ENCODE peak calls at places on chromosomes 6 and 20, in ten cellular contexts. D is GM20000, W is A549, I is epithelial cell of esophagus, M is adrenal gland, E is activated B cell treated with CpG ODN at 0.5 μM for 24 hours, Q is cardiac fibroblast, L is IMR-90, Z is foreskin fibroblast, O is type B pancreatic cell. C is an unnamed sample.

GRCh38 chr6:134145786-134146185 is 93.4 kb upstream of the SLC2A12 start:
- DNase-seq in D (no peak), W (no peak), I (no peak), M (no peak), E (no peak), Q (peak; percentile 69), L (peak; percentile 75), Z (no peak), O (no peak), C (no peak)

GRCh38 chr6:169220068-169220964 is 33.3 kb downstream of the THBS2 start:
- DNase-seq in D (no peak), W (no peak), I (no peak), M (no peak), E (no peak), Q (no peak), L (no peak), Z (no peak), O (no peak), C (no peak)

GRCh38 chr6:53532942-53533341 is 12.0 kb downstream of the GCLC start:
- DNase-seq in D (no peak), W (no peak), I (no peak), M (no peak), E (no peak), Q (no peak), L (no peak), Z (no peak), O (no peak), C (no peak)

GRCh38 chr6:122752493-122752892 is 27.0 kb upstream of the FABP7 start:
- DNase-seq in D (no peak), W (no peak), I (no peak), M (no peak), E (no peak), Q (no peak), L (no peak), Z (no peak), O (no peak), C (no peak)

GRCh38 chr6:51411726-51412125 is 593.1 kb downstream of the TFAP2B start:
- DNase-seq in D (no peak), W (no peak), I (no peak), M (no peak), E (no peak), Q (no peak), L (no peak), Z (no peak), O (no peak), C (no peak)

GRCh38 chr6:116027821-116028220 is 32.9 kb downstream of the FRK start:
- DNase-seq in D (no peak), W (no peak), I (no peak), M (no peak), E (no peak), Q (no peak), L (no peak), Z (no peak), O (no peak), C (no peak)

GRCh38 chr6:30213654-30213998 is 420 bp upstream of the TRIM26 start:
- DNase-seq in D (no peak), W (no peak), I (no peak), M (no peak), E (no peak), Q (no peak), L (no peak), Z (no peak), O (no peak), C (no peak)

GRCh38 chr6:63352587-63353281 is 33.0 kb upstream of the LGSN start:
- DNase-seq in D (peak; percentile 60), W (peak; percentile 57), I (peak; percentile 57), M (peak; percentile 74), E (no peak), Q (peak; percentile 74), L (peak; percentile 49), Z (no peak), O (no peak), C (no peak)

GRCh38 chr20:60327971-60328660 is 369.9 kb downstream of the CDH26 start:
- DNase-seq in D (no peak), W (no peak), I (no peak), M (no peak), E (no peak), Q (no peak), L (peak; percentile 7), Z (no peak), O (no peak), C (no peak)

GRCh38 chr20:47534405-47534804 is 32.7 kb downstream of the NCOA3 start:
- DNase-seq in D (no peak), W (no peak), I (no peak), M (no peak), E (no peak), Q (no peak), L (no peak), Z (no peak), O (no peak), C (no peak)

GRCh38 chr6:31794866-31795615 is 511 bp downstream of the VARS1 start:
- DNase-seq in D (no peak), W (no peak), I (no peak), M (no peak), E (no peak), Q (peak; percentile 7), L (no peak), Z (no peak), O (no peak), C (no peak)

GRCh38 chr6:145752638-145753037 is 17.3 kb upstream of the EPM2A start:
- DNase-seq in D (no peak), W (no peak), I (no peak), M (no peak), E (no peak), Q (no peak), L (no peak), Z (no peak), O (no peak), C (no peak)

DNA sequence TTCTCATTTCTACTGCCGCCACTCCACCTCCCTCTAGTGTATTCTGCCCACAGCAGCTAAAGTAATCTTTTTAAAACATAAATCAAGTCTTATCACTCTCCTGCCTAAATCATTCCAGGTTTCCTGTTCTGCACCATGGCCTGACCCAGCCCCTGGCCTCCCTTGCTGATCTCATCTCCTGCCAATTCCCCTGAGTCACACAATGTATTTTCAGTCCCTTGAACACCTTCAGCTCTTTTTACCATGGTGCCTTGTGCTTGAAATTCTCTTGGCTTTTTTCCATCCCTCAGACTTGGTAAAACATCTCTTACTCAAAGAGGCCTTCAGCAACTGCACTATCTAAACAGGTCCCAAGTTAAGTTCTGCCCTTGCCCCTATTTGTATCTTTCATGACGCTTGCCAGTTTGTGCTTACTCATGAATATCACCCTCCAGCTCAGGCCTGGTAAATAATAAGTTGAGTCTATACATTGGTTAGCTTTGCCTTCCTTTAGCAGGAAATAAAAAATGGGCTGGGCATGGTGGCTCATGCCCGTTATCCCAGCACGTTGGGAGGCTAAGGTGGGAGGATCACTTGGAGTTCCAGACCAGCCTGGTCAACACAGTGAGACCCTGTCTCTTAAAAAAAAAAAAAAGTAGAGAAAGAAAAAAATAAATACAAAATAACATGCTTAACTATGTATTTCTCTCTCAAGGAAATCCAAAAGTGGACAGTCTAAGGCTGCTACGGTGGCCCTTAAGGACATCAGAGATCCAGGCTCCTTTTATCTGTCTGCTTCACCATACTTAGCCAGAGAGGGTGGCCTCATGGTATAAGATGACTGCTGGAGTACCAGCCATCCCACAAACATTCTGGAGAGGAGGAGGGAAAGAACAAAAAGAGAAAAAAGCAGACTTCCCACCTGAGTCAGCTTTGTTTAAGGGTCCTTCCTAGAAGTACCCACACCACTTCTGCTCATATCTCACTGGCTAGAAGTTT is 62.2 kb downstream of the ARFGEF2 start:
- DNase-seq in D (no peak), W (peak; percentile 66), I (peak; percentile 89), M (peak; percentile 96), E (no peak), Q (peak; percentile 79), L (peak; percentile 91), Z (peak; percentile 88), O (no peak), C (no peak)
- TF ChIP-seq CTCF in D (no peak), W (no peak), I (no peak), M (no peak), E (no peak), Q (no peak), L (no peak), Z (no peak), O (no peak), C (no peak)

GRCh38 chr6:1686117-1687098 is 76.7 kb downstream of the FOXC1 start:
- DNase-seq in D (no peak), W (no peak), I (peak; percentile 98), M (no peak), E (no peak), Q (peak; percentile 94), L (peak; percentile 96), Z (peak; percentile 91), O (no peak), C (no peak)
- TF ChIP-seq CTCF in D (no peak), W (peak; percentile 15), I (peak; percentile 28), M (peak; percentile 19), E (no peak), Q (peak; percentile 14), L (peak; percentile 50), Z (no peak), O (peak; percentile 49), C (no peak)

GRCh38 chr6:76881414-76881813 is 581.9 kb downstream of the HTR1B start:
- DNase-seq in D (no peak), W (no peak), I (no peak), M (no peak), E (no peak), Q (peak; percentile 51), L (peak; percentile 38), Z (no peak), O (no peak), C (no peak)
- TF ChIP-seq CTCF in D (no peak), W (no peak), I (no peak), M (no peak), E (no peak), Q (no peak), L (no peak), Z (no peak), O (no peak), C (no peak)

DNA sequence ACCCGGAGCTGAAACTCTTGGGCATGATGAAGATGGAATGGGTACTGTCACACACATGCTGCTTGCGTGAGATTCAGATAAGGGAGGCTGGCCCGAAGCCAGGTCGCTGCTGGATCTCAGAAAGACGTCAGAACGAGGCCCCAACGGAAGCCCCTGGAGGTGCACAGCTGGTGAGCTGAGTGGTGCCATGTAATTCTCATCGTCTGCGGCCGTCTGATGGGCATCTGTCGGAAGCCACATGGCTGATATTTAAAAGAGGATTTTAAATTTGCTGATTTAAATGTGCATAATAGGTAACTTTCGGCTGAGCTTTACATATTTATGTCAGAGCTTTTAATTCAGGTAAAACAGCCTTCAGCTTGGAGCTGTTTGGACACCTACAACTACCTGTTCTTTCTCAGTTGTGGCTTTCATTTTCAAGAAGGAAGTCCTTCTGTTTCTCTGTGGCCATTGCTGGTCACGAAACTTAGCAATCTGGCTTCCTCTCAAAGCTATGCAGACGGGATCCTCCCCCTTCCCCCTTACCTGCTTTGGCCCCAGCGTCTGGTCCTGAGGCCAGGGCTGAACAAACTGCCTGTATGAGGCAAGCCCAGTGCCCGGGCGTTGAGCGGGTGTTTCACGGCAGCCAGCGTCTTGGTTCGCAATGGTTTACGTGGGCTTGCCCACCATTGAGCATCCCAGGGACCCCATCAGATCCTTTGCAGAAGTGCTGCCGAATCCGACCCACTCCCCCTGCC is 9.2 kb downstream of the SLCO4A1 start:
- DNase-seq in D (peak; percentile 91), W (no peak), I (peak; percentile 9), M (peak; percentile 91), E (peak; percentile 68), Q (peak; percentile 61), L (peak; percentile 49), Z (peak; percentile 43), O (no peak), C (peak; percentile 63)
- TF ChIP-seq CTCF in D (no peak), W (no peak), I (no peak), M (no peak), E (no peak), Q (no peak), L (no peak), Z (no peak), O (no peak), C (no peak)

GRCh38 chr6:701696-702479 is 8.9 kb upstream of the EXOC2 start:
- DNase-seq in D (no peak), W (no peak), I (no peak), M (no peak), E (no peak), Q (no peak), L (no peak), Z (no peak), O (no peak), C (no peak)
- TF ChIP-seq CTCF in D (no peak), W (no peak), I (no peak), M (no peak), E (no peak), Q (no peak), L (no peak), Z (no peak), O (peak; percentile 34), C (no peak)

C was measured in natural killer cell.